ENCODE peak calls at places on chromosomes 6 and 20, in six cellular contexts. X is neural progenitor cell; K is SK-N-SH; V is HFF-Myc; S is CD8-positive, alpha-beta T cell; M is heart left ventricle. C is an unnamed sample.

GRCh38 chr20:18144541-18145099 is 7.0 kb downstream of the KAT14 start:
- DNase-seq in X (no peak), K (no peak), V (no peak), S (no peak), M (no peak), C (no peak)

GRCh38 chr6:16141514-16141913 is 12.6 kb downstream of the MYLIP start:
- DNase-seq in X (no peak), K (no peak), V (no peak), S (no peak), M (no peak), C (no peak)

GRCh38 chr6:149221774-149222070 is 95.8 kb upstream of the TAB2 start:
- DNase-seq in X (no peak), K (no peak), V (no peak), S (no peak), M (no peak), C (peak; percentile 58)

GRCh38 chr6:101226677-101227135 is 166.8 kb upstream of the GRIK2 start:
- DNase-seq in X (peak; percentile 72), K (no peak), V (peak; percentile 30), S (no peak), M (no peak), C (no peak)

GRCh38 chr20:63532449-63532971 is 4.7 kb downstream of the PTK6 start:
- DNase-seq in X (peak; percentile 0), K (peak; percentile 25), V (no peak), S (no peak), M (no peak), C (no peak)

GRCh38 chr6:25130518-25130917 is 148.7 kb upstream of the CARMIL1 start:
- DNase-seq in X (no peak), K (no peak), V (no peak), S (no peak), M (no peak), C (no peak)

GRCh38 chr6:158143700-158144099 is 24.4 kb downstream of the SERAC1 start:
- DNase-seq in X (peak; percentile 41), K (no peak), V (no peak), S (no peak), M (no peak), C (no peak)

GRCh38 chr6:31639449-31639861 is 13.0 kb downstream of the BAG6 start:
- DNase-seq in X (no peak), K (no peak), V (no peak), S (no peak), M (no peak), C (no peak)

GRCh38 chr6:82571431-82571830 is 207.8 kb downstream of the TPBG start:
- DNase-seq in X (peak; percentile 26), K (no peak), V (no peak), S (no peak), M (no peak), C (no peak)

GRCh38 chr6:22026160-22026678 is 270.6 kb downstream of the PRL start:
- DNase-seq in X (no peak), K (no peak), V (no peak), S (no peak), M (no peak), C (no peak)

GRCh38 chr6:116616757-116617093 is 446 bp downstream of the RSPH4A start:
- DNase-seq in X (peak; percentile 43), K (peak; percentile 16), V (no peak), S (peak; percentile 7), M (peak; percentile 13), C (no peak)

GRCh38 chr6:153013438-153013837 is 10.9 kb upstream of the MTRF1L start:
- DNase-seq in X (no peak), K (no peak), V (no peak), S (no peak), M (no peak), C (no peak)

GRCh38 chr6:135325624-135326424 is 144.7 kb downstream of the MYB start:
- DNase-seq in X (no peak), K (no peak), V (no peak), S (no peak), M (no peak), C (no peak)

GRCh38 chr20:52490715-52491430 is 299.3 kb upstream of the ZFP64 start:
- DNase-seq in X (no peak), K (no peak), V (peak; percentile 71), S (no peak), M (no peak), C (peak; percentile 83)

GRCh38 chr20:52496191-52496590 is 304.6 kb upstream of the ZFP64 start:
- DNase-seq in X (no peak), K (no peak), V (no peak), S (no peak), M (no peak), C (no peak)

GRCh38 chr20:52497731-52498130 is 306.2 kb upstream of the ZFP64 start:
- DNase-seq in X (no peak), K (no peak), V (no peak), S (no peak), M (no peak), C (no peak)

GRCh38 chr20:52494244-52494643 is 302.7 kb upstream of the ZFP64 start:
- DNase-seq in X (no peak), K (no peak), V (peak; percentile 83), S (peak; percentile 45), M (no peak), C (peak; percentile 91)

DNA sequence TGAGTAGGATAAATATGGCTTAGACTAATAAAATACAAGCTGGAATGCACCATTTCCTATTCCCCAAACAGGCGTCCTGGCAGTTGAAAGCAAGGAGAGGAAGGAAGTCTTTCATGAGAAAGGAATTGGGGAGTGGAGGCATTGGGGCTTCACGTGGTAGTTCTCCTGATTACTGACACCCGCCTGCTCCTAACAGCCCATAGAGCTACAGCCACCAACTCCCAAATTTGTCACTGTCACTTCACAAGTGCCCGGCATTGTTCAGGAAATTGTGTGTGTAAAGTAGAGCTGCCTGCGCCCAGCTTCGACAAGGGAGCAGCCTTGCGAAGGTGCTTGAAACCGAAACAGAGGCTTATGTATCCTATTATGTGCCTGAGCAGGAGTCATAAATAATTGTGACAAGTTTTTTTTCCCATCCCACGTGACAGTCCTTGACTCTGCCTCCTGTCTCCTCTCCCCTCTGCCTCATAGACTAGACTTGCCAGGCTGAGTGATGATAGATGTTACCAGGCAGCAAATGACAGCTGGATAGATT is 301.7 kb upstream of the ZFP64 start:
- DNase-seq in X (no peak), K (no peak), V (no peak), S (no peak), M (peak; percentile 27), C (no peak)
- H3K4me3 ChIP-seq in X (no peak overlapping the region), K (peak overlapping the region; percentile 35), V (no peak overlapping the region), S (peak overlapping the region; percentile 25), M (peak overlapping the region; percentile 21), C (no peak overlapping the region)

DNA sequence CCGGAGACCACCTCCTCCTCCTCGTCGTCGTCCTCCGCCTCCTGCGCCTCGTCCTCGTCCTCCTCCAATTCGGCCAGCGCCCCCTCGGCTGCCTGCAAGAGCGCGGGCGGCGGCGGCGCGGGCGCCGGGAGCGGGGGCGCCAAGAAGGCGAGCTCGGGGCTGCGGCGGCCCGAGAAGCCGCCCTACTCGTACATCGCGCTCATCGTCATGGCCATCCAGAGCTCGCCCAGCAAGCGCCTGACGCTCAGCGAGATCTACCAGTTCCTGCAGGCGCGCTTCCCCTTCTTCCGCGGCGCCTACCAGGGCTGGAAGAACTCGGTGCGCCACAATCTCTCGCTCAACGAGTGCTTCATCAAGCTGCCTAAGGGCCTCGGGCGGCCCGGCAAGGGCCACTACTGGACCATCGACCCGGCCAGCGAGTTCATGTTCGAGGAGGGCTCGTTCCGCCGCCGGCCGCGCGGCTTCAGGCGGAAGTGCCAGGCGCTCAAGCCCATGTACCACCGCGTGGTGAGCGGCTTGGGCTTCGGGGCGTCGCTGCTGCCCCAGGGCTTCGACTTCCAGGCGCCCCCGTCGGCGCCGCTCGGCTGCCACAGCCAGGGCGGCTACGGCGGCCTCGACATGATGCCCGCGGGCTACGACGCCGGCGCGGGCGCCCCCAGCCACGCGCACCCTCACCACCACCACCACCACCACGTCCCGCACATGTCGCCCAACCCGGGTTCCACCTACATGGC is 862 bp downstream of the FOXF2 start:
- DNase-seq in X (peak; percentile 76), K (no peak), V (no peak), S (no peak), M (no peak), C (peak; percentile 33)
- TF ChIP-seq CTCF in X (no peak), K (no peak), V (no peak), S (no peak), M (no peak), C (no peak)

GRCh38 chr6:73702444-73702843 is 6.4 kb downstream of the CD109 start:
- DNase-seq in X (no peak), K (no peak), V (no peak), S (no peak), M (no peak), C (no peak)

GRCh38 chr6:73706971-73707370 is 11.0 kb downstream of the CD109 start:
- DNase-seq in X (no peak), K (no peak), V (no peak), S (no peak), M (no peak), C (no peak)

GRCh38 chr6:73704798-73705197 is 8.8 kb downstream of the CD109 start:
- DNase-seq in X (no peak), K (no peak), V (no peak), S (no peak), M (no peak), C (no peak)

GRCh38 chr6:73703514-73703913 is 7.5 kb downstream of the CD109 start:
- DNase-seq in X (no peak), K (no peak), V (no peak), S (no peak), M (no peak), C (no peak)

GRCh38 chr6:73704260-73704659 is 8.3 kb downstream of the CD109 start:
- DNase-seq in X (no peak), K (no peak), V (peak; percentile 94), S (no peak), M (no peak), C (peak; percentile 95)
- H3K4me3 ChIP-seq in X (no peak overlapping the region), K (peak overlapping the region; percentile 37), V (no peak overlapping the region), S (no peak overlapping the region), M (no peak overlapping the region), C (no peak overlapping the region)

GRCh38 chr6:34190504-34191122 is 44.7 kb upstream of the GRM4 start:
- DNase-seq in X (no peak), K (no peak), V (no peak), S (no peak), M (no peak), C (no peak)

GRCh38 chr6:34196833-34197195 is 39.9 kb upstream of the HMGA1 start:
- DNase-seq in X (no peak), K (no peak), V (no peak), S (no peak), M (no peak), C (no peak)

GRCh38 chr6:34195726-34196115 is 41.0 kb upstream of the HMGA1 start:
- DNase-seq in X (no peak), K (no peak), V (no peak), S (no peak), M (no peak), C (no peak)

GRCh38 chr6:34196116-34196832 is 40.4 kb upstream of the HMGA1 start:
- DNase-seq in X (peak; percentile 78), K (peak; percentile 94), V (peak; percentile 17), S (peak; percentile 96), M (peak; percentile 83), C (peak; percentile 11)

DNA sequence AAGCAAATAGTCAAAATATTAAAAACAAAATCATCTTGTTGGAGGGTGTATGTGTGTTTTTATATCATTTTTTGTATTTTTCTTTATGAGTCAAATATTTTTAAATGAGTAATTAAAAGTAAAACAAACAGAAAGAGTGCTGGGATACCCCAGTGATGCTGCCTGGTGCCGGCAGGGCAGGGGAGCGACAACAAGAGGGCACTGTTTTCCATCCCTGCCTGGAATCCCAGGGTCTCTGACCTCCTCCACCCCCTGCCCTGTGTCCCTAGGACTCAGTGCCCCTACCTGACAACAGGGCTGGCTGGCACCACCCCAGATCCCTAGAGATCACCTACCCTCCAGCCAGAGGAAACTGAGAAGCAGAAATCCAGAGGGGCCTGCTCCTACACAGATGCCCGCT is 41.9 kb upstream of the HMGA1 start:
- DNase-seq in X (no peak), K (no peak), V (no peak), S (no peak), M (no peak), C (no peak)
- TF ChIP-seq CTCF in X (peak; percentile 40), K (peak; percentile 9), V (no peak), S (no peak), M (no peak), C (peak; percentile 10)

C was measured in AG09309.